ENCODE peak calls at places on chromosomes 2 and 18, in eight cellular contexts. U, K, M, F, P, O, D and L are unnamed samples.

GRCh38 chr2:54945401-54946219 is 104.6 kb downstream of the RTN4 start:
- DNase-seq in D (peak; percentile 23), K (peak; percentile 80), U (peak; percentile 32), P (peak; percentile 30), F (no peak), M (peak; percentile 68), O (no peak), L (no peak)

GRCh38 chr2:198657520-198658121 is 800.1 kb downstream of the SATB2 start:
- DNase-seq in P (no peak), O (no peak), U (no peak), K (peak; percentile 12), F (peak; percentile 56), D (no peak), M (peak; percentile 29), L (no peak)

GRCh38 chr2:105517814-105518705 is 119.2 kb upstream of the FHL2 start:
- DNase-seq in U (no peak), F (no peak), P (peak; percentile 83), D (peak; percentile 19), M (no peak), O (no peak), K (peak; percentile 82), L (no peak)

GRCh38 chr2:86229221-86229620 is 30.0 kb downstream of the MRPL35 start:
- DNase-seq in O (no peak), F (no peak), K (no peak), D (no peak), M (no peak), P (no peak), U (no peak), L (no peak)

GRCh38 chr2:225033440-225034390 is 8.6 kb downstream of the DOCK10 start:
- DNase-seq in M (no peak), F (no peak), O (no peak), K (no peak), D (no peak), P (no peak), U (no peak), L (no peak)

GRCh38 chr2:109237792-109238191 is 108.8 kb downstream of the SH3RF3 start:
- DNase-seq in M (no peak), D (no peak), P (no peak), U (no peak), F (no peak), K (no peak), O (no peak), L (no peak)

GRCh38 chr2:110211938-110212858 is at the start of gene MTLN:
- DNase-seq in D (no peak), P (peak; percentile 77), U (peak; percentile 91), O (peak; percentile 52), F (peak; percentile 82), M (peak; percentile 66), K (peak; percentile 74), L (peak; percentile 40)

GRCh38 chr2:204670124-204670523 is 124.8 kb downstream of the PARD3B start:
- DNase-seq in M (peak; percentile 12), F (peak; percentile 18), U (no peak), P (no peak), K (no peak), O (no peak), D (no peak), L (no peak)

GRCh38 chr18:41906528-41907256 is 48.3 kb upstream of the PIK3C3 start:
- DNase-seq in U (peak; percentile 39), K (peak; percentile 78), M (peak; percentile 69), P (no peak), O (peak; percentile 6), D (peak; percentile 7), F (no peak), L (no peak)

GRCh38 chr2:12424219-12424618 is 292.5 kb upstream of the TRIB2 start:
- DNase-seq in F (no peak), P (no peak), U (no peak), D (no peak), K (peak; percentile 28), M (no peak), O (no peak), L (no peak)

GRCh38 chr2:213001285-213001910 is 150.0 kb downstream of the IKZF2 start:
- DNase-seq in O (no peak), D (no peak), U (no peak), K (no peak), M (no peak), P (no peak), F (no peak), L (no peak)

GRCh38 chr2:27776097-27776496 is 4.6 kb downstream of the MRPL33 start:
- DNase-seq in F (no peak), D (no peak), O (no peak), P (peak; percentile 37), U (no peak), M (peak; percentile 53), K (peak; percentile 62), L (peak; percentile 55)

GRCh38 chr2:207258191-207258991 is 92.6 kb upstream of the KLF7 start:
- DNase-seq in K (peak; percentile 98), D (peak; percentile 100), U (no peak), F (peak; percentile 56), P (peak; percentile 34), M (peak; percentile 100), O (no peak), L (no peak)

GRCh38 chr2:2633017-2633416 is 301.9 kb upstream of the MYT1L start:
- DNase-seq in K (no peak), U (no peak), P (no peak), O (no peak), M (no peak), D (no peak), F (no peak), L (no peak)

GRCh38 chr2:191247381-191248057 is 2.3 kb downstream of the MYO1B start:
- DNase-seq in K (peak; percentile 90), D (peak; percentile 84), F (peak; percentile 76), U (no peak), P (no peak), M (peak; percentile 98), O (no peak), L (no peak)

GRCh38 chr2:170031288-170031687 is 146.7 kb upstream of the MYO3B start:
- DNase-seq in K (no peak), O (no peak), U (no peak), P (no peak), M (no peak), F (no peak), D (no peak), L (no peak)

GRCh38 chr18:55252053-55252675 is 292.9 kb upstream of the CCDC68 start:
- DNase-seq in P (no peak), M (no peak), O (no peak), D (no peak), F (no peak), K (peak; percentile 34), U (no peak), L (no peak)

GRCh38 chr18:26803643-26804042 is 61.9 kb downstream of the AQP4 start:
- DNase-seq in M (no peak), U (no peak), F (no peak), O (no peak), P (no peak), K (no peak), D (no peak), L (no peak)
- TF ChIP-seq CTCF in M (no peak), U (no peak), F (no peak), O (no peak), P (no peak), K (no peak), D (no peak), L (no peak)

GRCh38 chr2:101442042-101442666 is 32.8 kb downstream of the RFX8 start:
- DNase-seq in P (no peak), M (peak; percentile 63), O (no peak), D (no peak), F (no peak), K (peak; percentile 75), U (no peak), L (no peak)
- TF ChIP-seq CTCF in P (no peak), M (no peak), O (no peak), D (no peak), F (no peak), K (no peak), U (no peak), L (no peak)

GRCh38 chr2:192286093-192286701 is 91.5 kb upstream of the TMEFF2 start:
- DNase-seq in P (no peak), M (peak; percentile 63), K (peak; percentile 78), O (no peak), U (no peak), D (peak; percentile 5), F (no peak), L (no peak)
- TF ChIP-seq CTCF in P (peak; percentile 31), M (peak; percentile 76), K (peak; percentile 72), O (no peak), U (peak; percentile 33), D (peak; percentile 51), F (no peak), L (no peak)

DNA sequence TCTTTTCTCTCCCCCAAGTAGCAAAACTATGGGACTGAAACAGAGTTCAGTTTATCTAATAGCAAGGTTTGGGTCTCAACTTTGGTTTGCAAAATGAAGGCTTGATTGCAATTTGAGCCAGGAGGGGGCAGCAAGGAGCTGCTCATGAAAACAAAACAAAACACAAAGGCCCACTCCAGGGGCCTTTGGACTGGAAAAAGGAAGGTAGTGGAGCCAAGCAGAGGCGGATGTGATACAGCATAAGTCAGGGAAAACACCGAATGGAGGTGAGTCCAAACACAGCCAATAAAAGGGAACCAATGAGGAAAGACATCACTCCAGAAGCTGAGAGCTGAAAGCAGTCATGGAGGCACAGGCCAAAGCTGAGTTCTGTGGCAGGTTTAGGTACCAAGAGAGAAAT is 799.7 kb upstream of the ACVR2A start:
- DNase-seq in O (peak; percentile 18), U (peak; percentile 3), K (peak; percentile 81), M (peak; percentile 22), D (no peak), P (no peak), F (peak; percentile 55), L (no peak)
- TF ChIP-seq CTCF in O (peak; percentile 51), U (peak; percentile 72), K (peak; percentile 73), M (peak; percentile 41), D (peak; percentile 28), P (peak; percentile 60), F (peak; percentile 51), L (peak; percentile 64)

GRCh38 chr2:100870652-100871531 is 51.0 kb downstream of the NPAS2 start:
- DNase-seq in D (no peak), P (no peak), M (no peak), O (no peak), K (no peak), U (no peak), F (no peak), L (no peak)
- TF ChIP-seq CTCF in D (no peak), P (no peak), M (peak; percentile 28), O (no peak), K (peak; percentile 22), U (peak; percentile 27), F (no peak), L (no peak)

GRCh38 chr2:173394575-173394974 is 39.9 kb downstream of the CDCA7 start:
- DNase-seq in U (no peak), M (no peak), O (no peak), K (no peak), P (no peak), F (no peak), D (no peak), L (no peak)

GRCh38 chr2:173400760-173401159 is 46.1 kb downstream of the CDCA7 start:
- DNase-seq in O (no peak), F (no peak), P (no peak), M (no peak), K (no peak), U (no peak), D (no peak), L (no peak)

GRCh38 chr2:173395567-173396351 is 41.1 kb downstream of the CDCA7 start:
- DNase-seq in K (no peak), D (no peak), M (no peak), O (no peak), U (no peak), F (no peak), P (no peak), L (no peak)

GRCh38 chr2:173399229-173399628 is 44.6 kb downstream of the CDCA7 start:
- DNase-seq in U (no peak), D (no peak), F (no peak), M (no peak), O (no peak), K (no peak), P (no peak), L (no peak)

GRCh38 chr2:173397539-173397938 is 42.9 kb downstream of the CDCA7 start:
- DNase-seq in O (no peak), U (no peak), K (no peak), M (no peak), P (no peak), F (no peak), D (no peak), L (no peak)
- TF ChIP-seq CTCF in O (no peak), U (peak; percentile 19), K (no peak), M (no peak), P (peak; percentile 11), F (peak; percentile 16), D (no peak), L (no peak)